ENCODE peak calls at places on chromosomes 4 and X, in nine cellular contexts. One of them, this sample, is unnamed.

GRCh38 chrX:129690435-129690834 is 35.7 kb upstream of the APLN start:
- DNase-seq in Calu3: no peak
- DNase-seq in activated CD8-positive, alpha-beta memory T cell treated with anti-CD3 and anti-CD28 coated beads for 48 hours: no peak
- DNase-seq in dorsolateral prefrontal cortex: no peak
- DNase-seq in neural progenitor cell: no peak
- DNase-seq in fibroblast of pulmonary artery: peak; percentile 55
- DNase-seq in HEK293T: no peak
- DNase-seq in effector CD4-positive, alpha-beta T cell: no peak
- DNase-seq in effector memory CD4-positive, alpha-beta T cell: no peak
- DNase-seq in this sample: no peak

GRCh38 chr4:24477919-24478318 is 106.4 kb downstream of the DHX15 start:
- DNase-seq in neural progenitor cell: peak; percentile 19
- DNase-seq in dorsolateral prefrontal cortex: no peak
- DNase-seq in Calu3: no peak
- DNase-seq in activated CD8-positive, alpha-beta memory T cell treated with anti-CD3 and anti-CD28 coated beads for 48 hours: no peak
- DNase-seq in effector memory CD4-positive, alpha-beta T cell: no peak
- DNase-seq in effector CD4-positive, alpha-beta T cell: no peak
- DNase-seq in HEK293T: no peak
- DNase-seq in fibroblast of pulmonary artery: peak; percentile 90
- DNase-seq in this sample: no peak

GRCh38 chr4:2834001-2834921 is 9.4 kb upstream of the ADD1 start:
- DNase-seq in Calu3: no peak
- DNase-seq in HEK293T: no peak
- DNase-seq in neural progenitor cell: no peak
- DNase-seq in effector memory CD4-positive, alpha-beta T cell: no peak
- DNase-seq in activated CD8-positive, alpha-beta memory T cell treated with anti-CD3 and anti-CD28 coated beads for 48 hours: no peak
- DNase-seq in effector CD4-positive, alpha-beta T cell: no peak
- DNase-seq in dorsolateral prefrontal cortex: no peak
- DNase-seq in fibroblast of pulmonary artery: no peak
- DNase-seq in this sample: no peak

GRCh38 chrX:11100281-11101035 is 10.7 kb upstream of the HCCS start:
- DNase-seq in neural progenitor cell: peak; percentile 59
- DNase-seq in effector CD4-positive, alpha-beta T cell: no peak
- DNase-seq in HEK293T: peak; percentile 56
- DNase-seq in dorsolateral prefrontal cortex: no peak
- DNase-seq in fibroblast of pulmonary artery: peak; percentile 76
- DNase-seq in activated CD8-positive, alpha-beta memory T cell treated with anti-CD3 and anti-CD28 coated beads for 48 hours: no peak
- DNase-seq in effector memory CD4-positive, alpha-beta T cell: no peak
- DNase-seq in Calu3: peak; percentile 34
- DNase-seq in this sample: no peak

GRCh38 chrX:20046864-20047263 is 56.0 kb upstream of the BCLAF3 start:
- DNase-seq in neural progenitor cell: no peak
- DNase-seq in activated CD8-positive, alpha-beta memory T cell treated with anti-CD3 and anti-CD28 coated beads for 48 hours: no peak
- DNase-seq in Calu3: no peak
- DNase-seq in HEK293T: no peak
- DNase-seq in fibroblast of pulmonary artery: no peak
- DNase-seq in effector memory CD4-positive, alpha-beta T cell: no peak
- DNase-seq in dorsolateral prefrontal cortex: no peak
- DNase-seq in effector CD4-positive, alpha-beta T cell: no peak
- DNase-seq in this sample: no peak

GRCh38 chrX:149825424-149825823 is 43.7 kb downstream of the MAGEA9 start:
- DNase-seq in HEK293T: peak; percentile 39
- DNase-seq in effector CD4-positive, alpha-beta T cell: no peak
- DNase-seq in activated CD8-positive, alpha-beta memory T cell treated with anti-CD3 and anti-CD28 coated beads for 48 hours: no peak
- DNase-seq in neural progenitor cell: peak; percentile 43
- DNase-seq in dorsolateral prefrontal cortex: no peak
- DNase-seq in fibroblast of pulmonary artery: peak; percentile 8
- DNase-seq in effector memory CD4-positive, alpha-beta T cell: no peak
- DNase-seq in Calu3: peak; percentile 56
- DNase-seq in this sample: no peak

GRCh38 chr4:118281611-118282442 is 71.0 kb downstream of the PRSS12 start:
- DNase-seq in dorsolateral prefrontal cortex: no peak
- DNase-seq in effector CD4-positive, alpha-beta T cell: no peak
- DNase-seq in neural progenitor cell: peak; percentile 43
- DNase-seq in HEK293T: no peak
- DNase-seq in fibroblast of pulmonary artery: peak; percentile 26
- DNase-seq in effector memory CD4-positive, alpha-beta T cell: no peak
- DNase-seq in Calu3: no peak
- DNase-seq in activated CD8-positive, alpha-beta memory T cell treated with anti-CD3 and anti-CD28 coated beads for 48 hours: no peak
- DNase-seq in this sample: no peak

GRCh38 chr4:153471691-153472080 is 5.5 kb downstream of the TMEM131L start:
- DNase-seq in effector CD4-positive, alpha-beta T cell: peak; percentile 48
- DNase-seq in effector memory CD4-positive, alpha-beta T cell: peak; percentile 42
- DNase-seq in fibroblast of pulmonary artery: no peak
- DNase-seq in activated CD8-positive, alpha-beta memory T cell treated with anti-CD3 and anti-CD28 coated beads for 48 hours: no peak
- DNase-seq in HEK293T: no peak
- DNase-seq in neural progenitor cell: no peak
- DNase-seq in Calu3: no peak
- DNase-seq in dorsolateral prefrontal cortex: no peak
- DNase-seq in this sample: no peak

GRCh38 chr4:102614801-102615200 is 113.6 kb downstream of the NFKB1 start:
- DNase-seq in fibroblast of pulmonary artery: no peak
- DNase-seq in dorsolateral prefrontal cortex: no peak
- DNase-seq in effector memory CD4-positive, alpha-beta T cell: no peak
- DNase-seq in effector CD4-positive, alpha-beta T cell: no peak
- DNase-seq in activated CD8-positive, alpha-beta memory T cell treated with anti-CD3 and anti-CD28 coated beads for 48 hours: no peak
- DNase-seq in HEK293T: no peak
- DNase-seq in neural progenitor cell: no peak
- DNase-seq in Calu3: no peak
- DNase-seq in this sample: no peak

GRCh38 chrX:118823263-118824172 is at the start of gene ZCCHC12:
- DNase-seq in dorsolateral prefrontal cortex: peak; percentile 60
- DNase-seq in Calu3: peak; percentile 41
- DNase-seq in fibroblast of pulmonary artery: peak; percentile 49
- DNase-seq in effector CD4-positive, alpha-beta T cell: peak; percentile 10
- DNase-seq in HEK293T: peak; percentile 91
- DNase-seq in activated CD8-positive, alpha-beta memory T cell treated with anti-CD3 and anti-CD28 coated beads for 48 hours: no peak
- DNase-seq in neural progenitor cell: peak; percentile 91
- DNase-seq in effector memory CD4-positive, alpha-beta T cell: peak; percentile 3
- DNase-seq in this sample: no peak

GRCh38 chrX:21487832-21488231 is 113.6 kb downstream of the CNKSR2 start:
- DNase-seq in effector CD4-positive, alpha-beta T cell: no peak
- DNase-seq in fibroblast of pulmonary artery: peak; percentile 23
- DNase-seq in dorsolateral prefrontal cortex: no peak
- DNase-seq in HEK293T: no peak
- DNase-seq in Calu3: peak; percentile 59
- DNase-seq in activated CD8-positive, alpha-beta memory T cell treated with anti-CD3 and anti-CD28 coated beads for 48 hours: no peak
- DNase-seq in neural progenitor cell: peak; percentile 14
- DNase-seq in effector memory CD4-positive, alpha-beta T cell: no peak
- DNase-seq in this sample: no peak

GRCh38 chr4:87069037-87069742 is 134.4 kb downstream of the AFF1 start:
- DNase-seq in fibroblast of pulmonary artery: no peak
- DNase-seq in effector memory CD4-positive, alpha-beta T cell: no peak
- DNase-seq in HEK293T: no peak
- DNase-seq in dorsolateral prefrontal cortex: no peak
- DNase-seq in Calu3: no peak
- DNase-seq in effector CD4-positive, alpha-beta T cell: no peak
- DNase-seq in neural progenitor cell: no peak
- DNase-seq in activated CD8-positive, alpha-beta memory T cell treated with anti-CD3 and anti-CD28 coated beads for 48 hours: no peak
- DNase-seq in this sample: no peak

GRCh38 chrX:26649534-26649933 is 433.6 kb downstream of the MAGEB5 start:
- DNase-seq in activated CD8-positive, alpha-beta memory T cell treated with anti-CD3 and anti-CD28 coated beads for 48 hours: no peak
- DNase-seq in HEK293T: peak; percentile 15
- DNase-seq in effector memory CD4-positive, alpha-beta T cell: no peak
- DNase-seq in neural progenitor cell: peak; percentile 29
- DNase-seq in Calu3: no peak
- DNase-seq in fibroblast of pulmonary artery: peak; percentile 27
- DNase-seq in effector CD4-positive, alpha-beta T cell: no peak
- DNase-seq in dorsolateral prefrontal cortex: no peak
- DNase-seq in this sample: peak; percentile 6

GRCh38 chr4:156734965-156735895 is 236.4 kb downstream of the PDGFC start:
- DNase-seq in activated CD8-positive, alpha-beta memory T cell treated with anti-CD3 and anti-CD28 coated beads for 48 hours: no peak
- DNase-seq in fibroblast of pulmonary artery: no peak
- DNase-seq in Calu3: no peak
- DNase-seq in dorsolateral prefrontal cortex: no peak
- DNase-seq in effector memory CD4-positive, alpha-beta T cell: no peak
- DNase-seq in neural progenitor cell: no peak
- DNase-seq in HEK293T: no peak
- DNase-seq in effector CD4-positive, alpha-beta T cell: no peak
- DNase-seq in this sample: no peak

GRCh38 chr4:129455462-129455861 is 359.5 kb downstream of the C4orf33 start:
- DNase-seq in HEK293T: no peak
- DNase-seq in activated CD8-positive, alpha-beta memory T cell treated with anti-CD3 and anti-CD28 coated beads for 48 hours: no peak
- DNase-seq in fibroblast of pulmonary artery: no peak
- DNase-seq in dorsolateral prefrontal cortex: no peak
- DNase-seq in Calu3: no peak
- DNase-seq in neural progenitor cell: peak; percentile 2
- DNase-seq in effector CD4-positive, alpha-beta T cell: no peak
- DNase-seq in effector memory CD4-positive, alpha-beta T cell: no peak
- DNase-seq in this sample: no peak

GRCh38 chrX:153348421-153348820 is 14.5 kb downstream of the ZNF275 start:
- DNase-seq in fibroblast of pulmonary artery: no peak
- DNase-seq in activated CD8-positive, alpha-beta memory T cell treated with anti-CD3 and anti-CD28 coated beads for 48 hours: no peak
- DNase-seq in Calu3: no peak
- DNase-seq in HEK293T: no peak
- DNase-seq in effector memory CD4-positive, alpha-beta T cell: no peak
- DNase-seq in neural progenitor cell: no peak
- DNase-seq in dorsolateral prefrontal cortex: no peak
- DNase-seq in effector CD4-positive, alpha-beta T cell: no peak
- DNase-seq in this sample: no peak

GRCh38 chrX:134670241-134670811 is 12.1 kb upstream of the PLAC1 start:
- DNase-seq in effector CD4-positive, alpha-beta T cell: no peak
- DNase-seq in Calu3: peak; percentile 61
- DNase-seq in fibroblast of pulmonary artery: peak; percentile 63
- DNase-seq in HEK293T: no peak
- DNase-seq in activated CD8-positive, alpha-beta memory T cell treated with anti-CD3 and anti-CD28 coated beads for 48 hours: no peak
- DNase-seq in effector memory CD4-positive, alpha-beta T cell: no peak
- DNase-seq in neural progenitor cell: peak; percentile 3
- DNase-seq in dorsolateral prefrontal cortex: no peak
- DNase-seq in this sample: no peak

GRCh38 chr4:76723916-76724315 is 174.0 kb downstream of the SOWAHB start:
- DNase-seq in effector memory CD4-positive, alpha-beta T cell: no peak
- DNase-seq in neural progenitor cell: peak; percentile 42
- DNase-seq in HEK293T: no peak
- DNase-seq in fibroblast of pulmonary artery: peak; percentile 95
- DNase-seq in Calu3: peak; percentile 28
- DNase-seq in activated CD8-positive, alpha-beta memory T cell treated with anti-CD3 and anti-CD28 coated beads for 48 hours: no peak
- DNase-seq in dorsolateral prefrontal cortex: no peak
- DNase-seq in effector CD4-positive, alpha-beta T cell: no peak
- DNase-seq in this sample: no peak

GRCh38 chrX:123878177-123878576 is 18.3 kb downstream of the XIAP start:
- DNase-seq in Calu3: no peak
- DNase-seq in activated CD8-positive, alpha-beta memory T cell treated with anti-CD3 and anti-CD28 coated beads for 48 hours: no peak
- DNase-seq in HEK293T: no peak
- DNase-seq in effector memory CD4-positive, alpha-beta T cell: no peak
- DNase-seq in neural progenitor cell: no peak
- DNase-seq in dorsolateral prefrontal cortex: no peak
- DNase-seq in effector CD4-positive, alpha-beta T cell: no peak
- DNase-seq in fibroblast of pulmonary artery: peak; percentile 31
- DNase-seq in this sample: no peak